ENCODE peak calls at places on chromosomes 11 and 22, in nine cellular contexts. O is hypothalamus; Z is HuH-7.5; G is glomerular endothelial cell; N is GM03348; E is activated naive CD8-positive, alpha-beta T cell treated with anti-CD3 and anti-CD28 coated beads, Interleukin-2, amount 10 ng/mL, durations not matched to agents 7 days and 5 days; D is head of caudate nucleus; M is stimulated activated CD8-positive, alpha-beta memory T cell treated with anti-CD3 and anti-CD28 coated beads, Interleukin-12 subunit alpha, Interleukin-12 subunit beta, amount 100 ng/mL, for 1 hour; Y is breast epithelium. A is an unnamed sample.

GRCh38 chr11:94423467-94423866 is 22.2 kb upstream of the GPR83 start:
- DNase-seq in Y (no peak), Z (no peak), M (no peak), O (no peak), D (no peak), N (no peak), E (no peak), G (no peak), A (no peak)

GRCh38 chr22:25364736-25365241 is 145.3 kb downstream of the CRYBB2 start:
- DNase-seq in M (no peak), D (no peak), Z (no peak), O (no peak), Y (no peak), G (no peak), E (no peak), N (no peak), A (no peak)

GRCh38 chr22:44585559-44586121 is 87.6 kb upstream of the RTL6 start:
- DNase-seq in G (no peak), N (no peak), D (no peak), O (no peak), E (peak), Y (no peak), M (no peak), Z (no peak), A (no peak)

GRCh38 chr11:6197466-6198200 is 1.4 kb upstream of the OR52W1 start:
- DNase-seq in G (no peak), N (no peak), Y (no peak), M (no peak), Z (no peak), O (no peak), E (no peak), D (no peak), A (no peak)

GRCh38 chr11:10122337-10123197 is 171.5 kb downstream of the SBF2 start:
- DNase-seq in D (no peak), M (no peak), E (no peak), G (no peak), Z (no peak), N (peak), Y (no peak), O (no peak), A (peak)

GRCh38 chr22:40401532-40401931 is 31.1 kb downstream of the SGSM3 start:
- DNase-seq in G (no peak), N (no peak), O (no peak), Z (no peak), Y (no peak), M (peak), D (no peak), E (peak), A (no peak)

GRCh38 chr22:26675687-26676273 is 18.4 kb downstream of the MIAT start:
- DNase-seq in M (no peak), D (no peak), Y (no peak), N (no peak), O (no peak), G (no peak), E (no peak), Z (no peak), A (no peak)

GRCh38 chr11:62974848-62975522 is 9.8 kb downstream of the SLC22A6 start:
- DNase-seq in M (no peak), G (no peak), D (peak), Y (no peak), N (no peak), E (no peak), O (no peak), Z (peak), A (no peak)

GRCh38 chr11:79080506-79080905 is 360.3 kb downstream of the TENM4 start:
- DNase-seq in M (no peak), N (no peak), Z (no peak), E (no peak), Y (no peak), D (no peak), O (no peak), G (no peak), A (no peak)

GRCh38 chr22:22667966-22668880 is 23.8 kb downstream of the GGTLC2 start:
- DNase-seq in O (no peak), D (no peak), Y (no peak), E (peak), G (no peak), Z (no peak), M (no peak), N (no peak), A (no peak)

GRCh38 chr22:31295831-31296230 is 3.5 kb upstream of the PIK3IP1 start:
- DNase-seq in M (no peak), E (no peak), N (no peak), O (no peak), Z (no peak), G (no peak), D (no peak), Y (no peak), A (no peak)

GRCh38 chr22:49051491-49052022 is 776.1 kb downstream of the BRD1 start:
- DNase-seq in D (no peak), Y (no peak), O (no peak), G (no peak), E (no peak), Z (no peak), N (no peak), M (no peak), A (no peak)

GRCh38 chr11:8206251-8207079 is 37.6 kb upstream of the RIC3 start:
- DNase-seq in Y (no peak), E (no peak), N (no peak), G (peak), M (no peak), D (peak), O (peak), Z (no peak), A (no peak)

GRCh38 chr22:40323681-40324083 is 22.6 kb upstream of the ADSL start:
- DNase-seq in D (no peak), O (no peak), N (no peak), E (peak), Z (no peak), Y (no peak), M (no peak), G (no peak), A (no peak)

GRCh38 chr22:46280063-46280817 is 12.4 kb downstream of the TTC38 start:
- DNase-seq in G (no peak), N (no peak), M (no peak), D (no peak), Z (no peak), O (no peak), Y (no peak), E (no peak), A (no peak)

GRCh38 chr11:62666259-62666926 is 1.3 kb downstream of the CSKMT start:
- DNase-seq in Z (no peak), G (no peak), M (no peak), N (no peak), O (no peak), D (no peak), E (no peak), Y (no peak), A (no peak)

GRCh38 chr11:9280655-9281301 is 15.6 kb upstream of the DENND5A start:
- DNase-seq in G (no peak), Y (no peak), E (peak), N (no peak), O (no peak), Z (no peak), D (no peak), M (peak), A (no peak)

GRCh38 chr11:44563716-44564115 is 1.7 kb upstream of the CD82 start:
- DNase-seq in G (no peak), Z (no peak), O (no peak), D (no peak), M (no peak), E (no peak), N (no peak), Y (no peak), A (no peak)

GRCh38 chr11:134244593-134244992 is 8.6 kb downstream of the THYN1 start:
- DNase-seq in Y (no peak), D (no peak), G (no peak), N (peak), Z (peak), E (no peak), M (no peak), O (no peak), A (no peak)

GRCh38 chr11:13384837-13385417 is 78.1 kb downstream of the BTBD10 start:
- DNase-seq in Y (no peak), Z (peak), O (no peak), M (no peak), D (no peak), G (peak), E (no peak), N (peak), A (peak)

GRCh38 chr11:2466869-2467694 is 22.3 kb downstream of the KCNQ1 start:
- DNase-seq in E (peak), M (peak), N (peak), D (peak), O (no peak), G (no peak), Y (no peak), Z (no peak), A (no peak)

GRCh38 chr22:49476176-49476575 is 351.5 kb downstream of the BRD1 start:
- DNase-seq in E (no peak), M (no peak), Y (no peak), N (no peak), G (no peak), Z (no peak), O (no peak), D (no peak), A (no peak)

GRCh38 chr22:50304528-50305392 is 2.7 kb downstream of the PLXNB2 start:
- DNase-seq in O (peak), G (no peak), N (peak), Z (no peak), Y (peak), M (no peak), D (peak), E (no peak), A (peak)

GRCh38 chr11:57568330-57568766 is 876 bp upstream of the UBE2L6 start:
- DNase-seq in G (peak), M (peak), N (no peak), Z (no peak), Y (no peak), O (no peak), D (no peak), E (peak), A (no peak)

GRCh38 chr22:42388130-42388797 is 43.9 kb downstream of the NFAM1 start:
- DNase-seq in N (no peak), O (peak), Y (no peak), Z (no peak), E (no peak), M (no peak), G (no peak), D (peak), A (peak)

GRCh38 chr11:27672836-27673464 is 27.3 kb downstream of the BDNF start:
- DNase-seq in N (no peak), G (no peak), O (no peak), Z (no peak), M (no peak), D (no peak), E (no peak), Y (no peak), A (peak)

GRCh38 chr22:21907638-21908522 is 40.4 kb upstream of the MAPK1 start:
- DNase-seq in Z (no peak), O (no peak), D (no peak), M (no peak), Y (no peak), E (no peak), G (no peak), N (no peak), A (no peak)

GRCh38 chr11:1656061-1656441 is 26.5 kb downstream of the KRTAP5-5 start:
- DNase-seq in D (peak), N (no peak), Y (no peak), G (no peak), E (peak), O (no peak), Z (no peak), M (no peak), A (no peak)

A was measured in RWPE1.